ENCODE peak calls at places on chromosomes 2 and 18, in ten cellular contexts. L is GM23248; R is stimulated activated CD4-positive, alpha-beta T cell treated with anti-CD3 and anti-CD28 coated beads, Interleukin-1b, Interleukin-23, amount 100 ng/mL, for 24 hours; O is NCI-H69; V is pulmonary artery endothelial cell; I is cardiac muscle cell; Z is HT1080; B is NCI-H2029; U is mucosa of descending colon; A is colonic mucosa. Y is an unnamed sample.

GRCh38 chr2:56130463-56131070 is 53.2 kb upstream of the CCDC85A start:
- DNase-seq in L (peak), R (no peak), O (peak), V (peak), I (peak), Z (peak), B (no peak), U (no peak), A (no peak), Y (peak)

GRCh38 chr2:228094377-228094921 is 87.0 kb downstream of the SPHKAP start:
- DNase-seq in L (peak), R (no peak), O (no peak), V (no peak), I (no peak), Z (peak), B (no peak), U (no peak), A (no peak), Y (no peak)

GRCh38 chr2:112150447-112150846 is 12.3 kb downstream of the FBLN7 start:
- DNase-seq in L (peak), R (no peak), O (no peak), V (peak), I (no peak), Z (peak), B (no peak), U (no peak), A (peak), Y (no peak)

GRCh38 chr2:119112230-119112629 is 46.3 kb downstream of the C1QL2 start:
- DNase-seq in L (no peak), R (no peak), O (no peak), V (no peak), I (no peak), Z (no peak), B (no peak), U (no peak), A (no peak), Y (no peak)

GRCh38 chr18:31490387-31490786 is 7.6 kb upstream of the DSG2 start:
- DNase-seq in L (no peak), R (no peak), O (no peak), V (no peak), I (no peak), Z (peak), B (no peak), U (no peak), A (peak), Y (no peak)

GRCh38 chr2:228535396-228535795 is 353.9 kb upstream of the SPHKAP start:
- DNase-seq in L (no peak), R (no peak), O (peak), V (no peak), I (no peak), Z (no peak), B (no peak), U (no peak), A (no peak), Y (no peak)

GRCh38 chr18:21509062-21509461 is 91.4 kb downstream of the ESCO1 start:
- DNase-seq in L (no peak), R (no peak), O (no peak), V (no peak), I (no peak), Z (no peak), B (no peak), U (no peak), A (no peak), Y (no peak)

GRCh38 chr2:44163782-44164181 is 4.9 kb upstream of the PPM1B start:
- DNase-seq in L (no peak), R (no peak), O (no peak), V (no peak), I (no peak), Z (no peak), B (no peak), U (no peak), A (no peak), Y (no peak)

GRCh38 chr18:5534845-5535244 is 9.0 kb downstream of the EPB41L3 start:
- DNase-seq in L (no peak), R (no peak), O (no peak), V (no peak), I (no peak), Z (peak), B (no peak), U (no peak), A (no peak), Y (no peak)

GRCh38 chr2:96802281-96802595 is 13.8 kb upstream of the CNNM3 start:
- DNase-seq in L (no peak), R (peak), O (no peak), V (no peak), I (no peak), Z (no peak), B (no peak), U (no peak), A (no peak), Y (no peak)

GRCh38 chr2:205496777-205497176 is 185.5 kb upstream of the NRP2 start:
- DNase-seq in L (peak), R (no peak), O (no peak), V (no peak), I (no peak), Z (no peak), B (no peak), U (no peak), A (no peak), Y (no peak)

GRCh38 chr2:201696151-201696659 is 2.2 kb downstream of the MPP4 start:
- DNase-seq in L (peak), R (no peak), O (peak), V (peak), I (no peak), Z (peak), B (no peak), U (no peak), A (no peak), Y (peak)

GRCh38 chr2:216416571-216417307 is 4.5 kb downstream of the SMARCAL1 start:
- DNase-seq in L (no peak), R (no peak), O (no peak), V (no peak), I (no peak), Z (no peak), B (no peak), U (no peak), A (no peak), Y (no peak)

GRCh38 chr2:223585691-223586090 is 16.5 kb downstream of the SCG2 start:
- DNase-seq in L (peak), R (no peak), O (peak), V (no peak), I (no peak), Z (peak), B (peak), U (no peak), A (no peak), Y (peak)